ENCODE peak calls at places on chromosomes 11 and 22, in six cellular contexts. J, H, W, G, U and F are unnamed samples.

GRCh38 chr11:36316049-36316448 is 20.0 kb downstream of the PRR5L start:
- DNase-seq in G (no peak), J (no peak), U (no peak), H (no peak), W (no peak), F (no peak)

GRCh38 chr11:72217856-72218745 is 1.5 kb downstream of the FOLR2 start:
- DNase-seq in H (no peak), G (no peak), J (no peak), W (no peak), U (no peak), F (no peak)

GRCh38 chr11:65298131-65298535 is 16.5 kb upstream of the CDC42EP2 start:
- DNase-seq in U (no peak), G (no peak), W (peak; percentile 96), J (no peak), H (no peak), F (no peak)

GRCh38 chr11:27460571-27460970 is 12.0 kb downstream of the LGR4 start:
- DNase-seq in U (no peak), G (no peak), J (no peak), W (no peak), H (no peak), F (no peak)

GRCh38 chr22:45268167-45268957 is 16.4 kb upstream of the UPK3A start:
- DNase-seq in H (no peak), W (no peak), G (no peak), J (peak; percentile 71), U (peak; percentile 26), F (peak; percentile 17)

GRCh38 chr11:81989093-81989492 is 744.6 kb downstream of the FAM181B start:
- DNase-seq in G (no peak), J (no peak), W (no peak), U (no peak), H (peak; percentile 64), F (no peak)

GRCh38 chr11:117410861-117411725 is 83.4 kb downstream of the CEP164 start:
- DNase-seq in U (no peak), G (no peak), H (no peak), W (no peak), J (no peak), F (no peak)

GRCh38 chr22:45224988-45225731 is 15.5 kb downstream of the KIAA0930 start:
- DNase-seq in W (no peak), U (no peak), H (no peak), J (no peak), G (no peak), F (no peak)

GRCh38 chr11:1260023-1260501 is 37.2 kb downstream of the MUC5B start:
- DNase-seq in G (no peak), U (peak; percentile 40), H (no peak), J (no peak), W (no peak), F (no peak)

GRCh38 chr11:111483431-111483830 is 28.8 kb downstream of the BTG4 start:
- DNase-seq in W (no peak), J (no peak), H (no peak), G (no peak), U (no peak), F (no peak)

GRCh38 chr11:17267576-17267975 is 9.0 kb upstream of the NUCB2 start:
- DNase-seq in W (no peak), G (peak; percentile 59), J (no peak), U (no peak), H (peak; percentile 99), F (no peak)

GRCh38 chr11:68843703-68844312 is 2.1 kb upstream of the CPT1A start:
- DNase-seq in H (peak; percentile 66), U (peak; percentile 68), G (no peak), J (peak; percentile 71), W (peak; percentile 89), F (peak; percentile 56)

GRCh38 chr11:77151804-77152513 is 23.9 kb downstream of the MYO7A start:
- DNase-seq in U (no peak), J (no peak), G (no peak), H (peak; percentile 8), W (no peak), F (peak; percentile 41)

GRCh38 chr11:25941353-25941752 is 390.6 kb upstream of the ANO3 start:
- DNase-seq in G (no peak), U (no peak), J (no peak), W (no peak), H (no peak), F (no peak)

GRCh38 chr22:46360097-46360496 is 24.6 kb downstream of the TRMU start:
- DNase-seq in W (no peak), U (no peak), H (no peak), G (no peak), J (no peak), F (no peak)